ENCODE peak calls at places on chromosomes 4 and X, in six cellular contexts. T, R, Z, Q, F and M are unnamed samples.
A peak's percentile ranks its signal among the peaks of the same experiment; 100 is the strongest.

GRCh38 chrX:25131055-25131454 is 115.3 kb upstream of the ARX start:
- DNase-seq in T (no peak), R (peak; percentile 13), Z (no peak), F (no peak), Q (no peak), M (no peak)

GRCh38 chrX:123087326-123087725 is 96.8 kb upstream of the GRIA3 start:
- DNase-seq in Q (no peak), R (peak; percentile 69), F (no peak), T (no peak), Z (no peak), M (no peak)

GRCh38 chrX:53940180-53940579 is 104.1 kb downstream of the PHF8 start:
- DNase-seq in T (no peak), R (no peak), Q (no peak), F (no peak), Z (no peak), M (no peak)

GRCh38 chrX:129933700-129934099 is 27.7 kb downstream of the UTP14A start:
- DNase-seq in F (no peak), R (no peak), T (no peak), Z (no peak), Q (no peak), M (no peak)

GRCh38 chrX:136899206-136899605 is 18.7 kb upstream of the RBMX start:
- DNase-seq in F (no peak), T (no peak), R (no peak), Q (no peak), Z (no peak), M (no peak)

GRCh38 chrX:30892591-30892990 is 3.5 kb upstream of the TAB3 start:
- DNase-seq in F (no peak), R (peak; percentile 84), Z (no peak), T (no peak), Q (no peak), M (no peak)

GRCh38 chr4:108060686-108061321 is 71.1 kb downstream of the HADH start:
- DNase-seq in F (no peak), Q (no peak), R (no peak), T (no peak), Z (no peak), M (no peak)

GRCh38 chrX:19794690-19795089 is 92.7 kb downstream of the SH3KBP1 start:
- DNase-seq in R (no peak), Q (no peak), T (no peak), F (no peak), Z (no peak), M (no peak)

GRCh38 chr4:113758361-113758760 is 3.2 kb downstream of the CAMK2D start:
- DNase-seq in R (no peak), T (no peak), F (no peak), Q (no peak), Z (no peak), M (no peak)

GRCh38 chr4:150242820-150243458 is 164.7 kb downstream of the DCLK2 start:
- DNase-seq in F (no peak), Q (no peak), R (peak; percentile 68), T (peak; percentile 74), Z (peak; percentile 45), M (peak; percentile 26)

GRCh38 chrX:134246282-134246681 is 9.3 kb downstream of the CCDC160 start:
- DNase-seq in Q (no peak), F (no peak), T (no peak), R (peak; percentile 25), Z (no peak), M (no peak)

GRCh38 chr4:7813674-7814073 is 126.0 kb downstream of the AFAP1 start:
- DNase-seq in F (peak; percentile 26), T (no peak), R (no peak), Q (peak; percentile 56), Z (no peak), M (peak; percentile 82)

GRCh38 chrX:48083212-48083611 is 11.8 kb upstream of the ZNF630 start:
- DNase-seq in Z (peak; percentile 32), T (peak; percentile 68), F (no peak), R (peak; percentile 66), Q (peak; percentile 31), M (peak; percentile 47)

GRCh38 chrX:150450519-150451177 is 87.5 kb downstream of the MAMLD1 start:
- DNase-seq in Z (no peak), Q (no peak), F (no peak), R (no peak), T (no peak), M (no peak)

GRCh38 chrX:17591741-17592110 is 145.6 kb upstream of the SCML1 start:
- DNase-seq in T (no peak), R (peak; percentile 44), Q (no peak), Z (no peak), F (no peak), M (no peak)

GRCh38 chr4:37561803-37562207 is 124.4 kb downstream of the RELL1 start:
- DNase-seq in Z (no peak), T (no peak), Q (no peak), R (peak; percentile 94), F (no peak), M (no peak)

GRCh38 chr4:80434238-80434637 is 98.7 kb downstream of the CFAP299 start:
- DNase-seq in Q (no peak), Z (no peak), R (peak; percentile 79), T (no peak), F (no peak), M (no peak)

GRCh38 chr4:106062452-106062875 is 167.2 kb downstream of the NPNT start:
- DNase-seq in R (no peak), Z (no peak), F (no peak), Q (no peak), T (no peak), M (no peak)

GRCh38 chrX:50072110-50072509 is 128.7 kb downstream of the AKAP4 start:
- DNase-seq in Q (no peak), R (no peak), Z (no peak), T (no peak), F (no peak), M (no peak)

GRCh38 chrX:134520860-134521390 is 61.0 kb downstream of the HPRT1 start:
- DNase-seq in R (peak; percentile 75), Q (no peak), F (no peak), T (peak; percentile 61), Z (no peak), M (peak; percentile 21)

GRCh38 chrX:48800574-48801280 is 1.1 kb upstream of the HDAC6 start:
- DNase-seq in R (peak; percentile 4), T (no peak), Z (peak; percentile 30), Q (no peak), F (no peak), M (no peak)

GRCh38 chr4:15653864-15654391 is 1.2 kb downstream of the FBXL5 start:
- DNase-seq in Z (no peak), R (no peak), F (no peak), T (peak; percentile 54), Q (no peak), M (no peak)

GRCh38 chrX:72526534-72527508 is 45.8 kb downstream of the HDAC8 start:
- DNase-seq in T (no peak), F (no peak), R (no peak), Q (no peak), Z (no peak), M (no peak)

GRCh38 chr4:6720202-6720699 is 4.3 kb downstream of the BLOC1S4 start:
- DNase-seq in F (peak; percentile 88), T (peak; percentile 97), Z (peak; percentile 89), R (peak; percentile 85), Q (peak; percentile 86), M (peak; percentile 73)

GRCh38 chr4:128288689-128289106 is 1.1 kb upstream of the PGRMC2 start:
- DNase-seq in Q (no peak), T (no peak), R (peak; percentile 79), Z (no peak), F (no peak), M (no peak)

GRCh38 chrX:63128509-63128908 is 222.6 kb downstream of the SPIN4 start:
- DNase-seq in Z (no peak), Q (no peak), T (peak; percentile 1), R (peak; percentile 50), F (no peak), M (no peak)

GRCh38 chr4:71156616-71157015 is 163.2 kb downstream of the DCK start:
- DNase-seq in F (no peak), Z (no peak), Q (no peak), T (no peak), R (no peak), M (no peak)
- H3K4me1 ChIP-seq in F (no peaks in the 10 kb centered on the region), Z (no peaks in the 10 kb centered on the region), Q (no peaks in the 10 kb centered on the region), T (no peaks in the 10 kb centered on the region), R (no peaks in the 10 kb centered on the region), M (no peaks in the 10 kb centered on the region)

DNA sequence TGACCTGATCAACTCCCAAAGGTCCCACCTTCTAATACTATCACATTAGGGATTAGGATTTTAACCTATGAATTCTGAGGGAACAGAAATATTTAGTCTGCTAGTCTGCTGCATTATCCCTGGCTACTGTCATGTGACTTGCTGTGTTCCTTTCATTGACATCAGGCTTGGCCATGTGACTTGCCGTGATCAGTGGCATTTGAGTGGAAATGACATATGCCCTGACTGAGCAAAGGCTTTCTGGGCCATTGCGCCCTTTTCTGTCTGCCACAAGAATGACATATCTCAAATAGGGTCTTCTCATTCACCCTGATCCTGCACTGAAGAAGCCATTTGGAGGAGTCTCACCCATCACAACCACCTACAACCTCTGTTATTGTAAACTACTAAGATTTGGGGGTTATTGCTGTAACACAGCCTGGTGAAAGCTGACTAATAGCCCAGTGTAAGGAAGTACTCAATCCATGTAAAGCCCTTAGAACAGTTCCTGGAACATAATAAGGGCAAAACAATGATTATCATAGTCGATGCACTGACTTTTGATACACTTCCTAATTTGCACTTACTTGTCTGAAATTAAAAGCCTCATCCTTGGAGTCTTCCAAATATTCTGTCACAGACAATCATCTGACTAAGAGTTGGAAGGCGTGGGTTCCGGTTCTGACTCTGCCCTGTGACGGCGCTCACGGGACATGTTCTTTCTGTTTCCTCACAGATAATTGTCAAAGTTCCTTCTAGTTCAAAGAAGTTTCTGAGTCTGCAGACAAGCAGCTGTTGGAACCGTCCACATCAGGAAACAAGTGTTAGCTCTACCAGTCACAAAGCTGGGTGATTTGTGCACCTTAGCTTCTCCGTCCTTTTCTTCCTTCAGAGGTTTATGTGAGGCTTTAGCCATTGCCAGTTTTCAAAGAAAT is 33.2 kb upstream of the RASGEF1B start:
- DNase-seq in R (peak; percentile 48), Z (no peak), Q (peak; percentile 70), F (peak; percentile 86), T (no peak), M (peak; percentile 13)
- H3K4me1 ChIP-seq in R (peaks cover under 1% of the 10 kb centered on the region), Z (no peaks in the 10 kb centered on the region), Q (peaks cover 8% of the 10 kb centered on the region), F (no peaks in the 10 kb centered on the region), T (no peaks in the 10 kb centered on the region), M (peaks cover 19% of the 10 kb centered on the region)

DNA sequence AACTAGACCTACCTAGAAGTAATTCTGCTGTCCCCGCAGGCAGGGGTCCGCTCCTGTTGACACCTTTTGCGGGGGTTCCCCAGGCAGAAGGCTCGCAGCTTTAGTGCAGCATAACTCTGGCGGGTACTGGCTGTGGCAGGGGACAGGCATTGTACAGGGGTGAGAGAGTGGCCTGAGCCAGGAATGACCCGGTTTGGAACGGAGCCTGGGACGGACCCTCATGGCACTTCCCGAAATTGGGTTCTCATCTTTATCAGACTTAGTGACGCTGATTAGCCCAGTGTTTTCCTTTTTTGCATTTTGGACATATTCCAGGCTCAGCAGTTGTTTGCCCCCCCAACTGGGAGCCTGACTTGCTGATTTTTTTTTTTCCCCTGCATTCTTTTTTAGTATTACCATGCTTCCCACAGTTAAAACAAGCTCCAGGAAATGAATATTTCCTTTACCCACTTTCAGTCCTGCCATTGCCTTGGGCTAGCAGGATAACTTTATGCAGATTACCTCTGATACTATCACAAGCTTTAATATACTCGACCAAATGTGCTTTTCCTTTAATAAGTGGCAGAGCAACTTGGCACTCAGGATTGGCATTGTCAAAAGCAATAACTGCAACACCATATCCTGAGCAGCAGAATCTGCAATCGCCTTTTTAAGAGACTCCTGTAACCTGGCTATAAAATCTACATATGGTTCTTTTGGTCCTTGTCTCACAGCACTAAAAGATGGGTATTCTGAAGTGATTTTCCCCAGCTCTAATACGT is 55.9 kb upstream of the WDR1 start:
- DNase-seq in Z (no peak), Q (no peak), R (no peak), F (no peak), T (no peak), M (no peak)
- H3K4me1 ChIP-seq in Z (peaks cover 1% of the 10 kb centered on the region), Q (peaks cover 10% of the 10 kb centered on the region), R (peaks cover 46% of the 10 kb centered on the region), F (peaks cover 35% of the 10 kb centered on the region), T (peaks cover 3% of the 10 kb centered on the region), M (peaks cover 30% of the 10 kb centered on the region)

GRCh38 chr4:158817562-158818370 is 48.9 kb downstream of the FNIP2 start:
- DNase-seq in T (no peak), F (no peak), Q (no peak), Z (no peak), R (peak; percentile 71), M (no peak)
- H3K4me1 ChIP-seq in T (peaks cover 7% of the 10 kb centered on the region), F (peaks cover 50% of the 10 kb centered on the region), Q (peaks cover 13% of the 10 kb centered on the region), Z (no peaks in the 10 kb centered on the region), R (peaks cover 3% of the 10 kb centered on the region), M (peaks cover 16% of the 10 kb centered on the region)